ENCODE peak calls at places on chromosomes 2 and 18, in six cellular contexts. One of them, this sample, is unnamed.
A peak's percentile ranks its signal among the peaks of the same experiment; 100 is the strongest.

GRCh38 chr18:48031011-48031480 is 100.6 kb upstream of the SMAD2 start:
- DNase-seq in astrocyte of the spinal cord: peak; percentile 42
- DNase-seq in IMR-90: peak; percentile 34
- DNase-seq in GM13976: peak; percentile 57
- DNase-seq in lower lobe of right lung: peak; percentile 45
- DNase-seq in H9: peak; percentile 72
- DNase-seq in this sample: peak; percentile 57

GRCh38 chr2:99404800-99405669 is 67.8 kb downstream of the EIF5B start:
- DNase-seq in astrocyte of the spinal cord: no peak
- DNase-seq in IMR-90: no peak
- DNase-seq in GM13976: no peak
- DNase-seq in lower lobe of right lung: no peak
- DNase-seq in H9: no peak
- DNase-seq in this sample: no peak

GRCh38 chr2:132496566-132496965 is 80.0 kb downstream of the GPR39 start:
- DNase-seq in astrocyte of the spinal cord: no peak
- DNase-seq in IMR-90: no peak
- DNase-seq in GM13976: no peak
- DNase-seq in lower lobe of right lung: no peak
- DNase-seq in H9: no peak
- DNase-seq in this sample: no peak

GRCh38 chr2:160279813-160280465 is 79.9 kb upstream of the ITGB6 start:
- DNase-seq in astrocyte of the spinal cord: no peak
- DNase-seq in IMR-90: peak; percentile 61
- DNase-seq in GM13976: no peak
- DNase-seq in lower lobe of right lung: no peak
- DNase-seq in H9: no peak
- DNase-seq in this sample: no peak

GRCh38 chr2:38750793-38751042 is 443 bp downstream of the SRSF7 start:
- DNase-seq in astrocyte of the spinal cord: no peak
- DNase-seq in IMR-90: no peak
- DNase-seq in GM13976: peak; percentile 79
- DNase-seq in lower lobe of right lung: peak; percentile 76
- DNase-seq in H9: no peak
- DNase-seq in this sample: peak; percentile 79

GRCh38 chr2:43292851-43293743 is 66.7 kb upstream of the ZFP36L2 start:
- DNase-seq in astrocyte of the spinal cord: no peak
- DNase-seq in IMR-90: no peak
- DNase-seq in GM13976: no peak
- DNase-seq in lower lobe of right lung: no peak
- DNase-seq in H9: no peak
- DNase-seq in this sample: no peak

GRCh38 chr2:234953116-234954031 is 1.6 kb downstream of the SH3BP4 start:
- DNase-seq in astrocyte of the spinal cord: no peak
- DNase-seq in IMR-90: no peak
- DNase-seq in GM13976: no peak
- DNase-seq in lower lobe of right lung: peak; percentile 36
- DNase-seq in H9: no peak
- DNase-seq in this sample: no peak

GRCh38 chr2:137975280-137976271 is 11.3 kb downstream of the HNMT start:
- DNase-seq in astrocyte of the spinal cord: no peak
- DNase-seq in IMR-90: no peak
- DNase-seq in GM13976: no peak
- DNase-seq in lower lobe of right lung: no peak
- DNase-seq in H9: no peak
- DNase-seq in this sample: no peak

GRCh38 chr18:13271512-13271911 is 53.0 kb downstream of the LDLRAD4 start:
- DNase-seq in astrocyte of the spinal cord: no peak
- DNase-seq in IMR-90: no peak
- DNase-seq in GM13976: no peak
- DNase-seq in lower lobe of right lung: no peak
- DNase-seq in H9: no peak
- DNase-seq in this sample: no peak

GRCh38 chr18:24669502-24669901 is 209.1 kb downstream of the HRH4 start:
- DNase-seq in astrocyte of the spinal cord: no peak
- DNase-seq in IMR-90: no peak
- DNase-seq in GM13976: no peak
- DNase-seq in lower lobe of right lung: no peak
- DNase-seq in H9: no peak
- DNase-seq in this sample: no peak

GRCh38 chr2:176423819-176424218 is 154.6 kb downstream of the MTX2 start:
- DNase-seq in astrocyte of the spinal cord: no peak
- DNase-seq in IMR-90: no peak
- DNase-seq in GM13976: no peak
- DNase-seq in lower lobe of right lung: no peak
- DNase-seq in H9: no peak
- DNase-seq in this sample: no peak

GRCh38 chr18:32301976-32302743 is 112.3 kb downstream of the MEP1B start:
- DNase-seq in astrocyte of the spinal cord: peak; percentile 85
- DNase-seq in IMR-90: peak; percentile 94
- DNase-seq in GM13976: peak; percentile 51
- DNase-seq in lower lobe of right lung: no peak
- DNase-seq in H9: no peak
- DNase-seq in this sample: peak; percentile 43

GRCh38 chr2:214378455-214379103 is 32.3 kb upstream of the VWC2L start:
- DNase-seq in astrocyte of the spinal cord: no peak
- DNase-seq in IMR-90: no peak
- DNase-seq in GM13976: no peak
- DNase-seq in lower lobe of right lung: no peak
- DNase-seq in H9: peak; percentile 30
- DNase-seq in this sample: no peak

GRCh38 chr2:188196343-188197008 is 95.2 kb upstream of the GULP1 start:
- DNase-seq in astrocyte of the spinal cord: peak; percentile 28
- DNase-seq in IMR-90: no peak
- DNase-seq in GM13976: no peak
- DNase-seq in lower lobe of right lung: no peak
- DNase-seq in H9: no peak
- DNase-seq in this sample: no peak

DNA sequence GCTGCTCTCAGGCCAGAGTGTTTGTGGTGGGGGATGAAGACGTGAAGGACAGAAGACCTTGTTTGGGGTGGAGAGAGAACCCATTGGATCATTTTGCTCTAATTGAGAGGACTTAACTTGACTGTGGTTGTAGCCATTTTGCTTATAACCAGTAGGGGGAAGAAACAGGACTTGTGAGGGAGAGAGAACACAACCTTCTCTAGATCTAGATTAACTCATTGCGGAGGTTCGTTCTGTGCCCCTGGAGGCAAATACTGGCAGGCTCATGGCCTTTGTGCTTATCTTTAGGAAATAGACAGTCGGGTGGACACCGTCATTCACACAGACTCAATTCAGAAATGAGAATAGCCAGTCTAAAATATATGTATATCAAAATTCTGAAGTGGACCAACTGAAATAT is 147.0 kb upstream of the LHCGR start:
- DNase-seq in astrocyte of the spinal cord: no peak
- DNase-seq in IMR-90: no peak
- DNase-seq in GM13976: no peak
- DNase-seq in lower lobe of right lung: no peak
- DNase-seq in H9: no peak
- DNase-seq in this sample: no peak
- TF ChIP-seq CTCF in astrocyte of the spinal cord: no peak
- TF ChIP-seq CTCF in IMR-90: no peak
- TF ChIP-seq CTCF in GM13976: no peak
- TF ChIP-seq CTCF in lower lobe of right lung: no peak
- TF ChIP-seq CTCF in H9: peak; percentile 6
- TF ChIP-seq CTCF in this sample: no peak

GRCh38 chr2:191365089-191365488 is 119.9 kb downstream of the MYO1B start:
- DNase-seq in astrocyte of the spinal cord: no peak
- DNase-seq in IMR-90: no peak
- DNase-seq in GM13976: no peak
- DNase-seq in lower lobe of right lung: no peak
- DNase-seq in H9: no peak
- DNase-seq in this sample: no peak

GRCh38 chr2:191366199-191366598 is 121.0 kb downstream of the MYO1B start:
- DNase-seq in astrocyte of the spinal cord: peak; percentile 75
- DNase-seq in IMR-90: peak; percentile 89
- DNase-seq in GM13976: no peak
- DNase-seq in lower lobe of right lung: no peak
- DNase-seq in H9: no peak
- DNase-seq in this sample: no peak

GRCh38 chr2:191363267-191363666 is 118.1 kb downstream of the MYO1B start:
- DNase-seq in astrocyte of the spinal cord: no peak
- DNase-seq in IMR-90: no peak
- DNase-seq in GM13976: no peak
- DNase-seq in lower lobe of right lung: no peak
- DNase-seq in H9: no peak
- DNase-seq in this sample: no peak

GRCh38 chr2:191374366-191374765 is 129.2 kb downstream of the MYO1B start:
- DNase-seq in astrocyte of the spinal cord: no peak
- DNase-seq in IMR-90: no peak
- DNase-seq in GM13976: no peak
- DNase-seq in lower lobe of right lung: no peak
- DNase-seq in H9: no peak
- DNase-seq in this sample: no peak

DNA sequence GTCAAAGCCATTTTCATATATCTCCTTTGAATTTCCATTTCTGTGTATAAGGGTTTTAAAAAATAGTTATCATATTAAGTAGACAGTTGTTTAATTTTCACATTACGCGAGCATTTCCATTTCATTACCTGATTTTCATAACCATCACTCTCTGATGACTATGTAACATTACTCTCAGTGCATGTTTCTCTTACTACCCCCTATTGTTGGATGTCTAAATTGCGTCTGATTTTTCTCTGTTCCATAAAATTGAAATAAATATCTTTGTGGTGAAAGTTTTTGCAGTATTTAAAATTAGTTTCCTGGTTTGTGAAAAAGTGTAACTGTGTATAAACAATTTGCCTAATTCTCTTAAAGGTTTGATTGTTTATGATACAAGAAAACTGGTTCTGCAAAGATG is 123.8 kb downstream of the MYO1B start:
- DNase-seq in astrocyte of the spinal cord: no peak
- DNase-seq in IMR-90: no peak
- DNase-seq in GM13976: no peak
- DNase-seq in lower lobe of right lung: no peak
- DNase-seq in H9: no peak
- DNase-seq in this sample: no peak
- TF ChIP-seq CTCF in astrocyte of the spinal cord: peak; percentile 40
- TF ChIP-seq CTCF in IMR-90: peak; percentile 46
- TF ChIP-seq CTCF in GM13976: no peak
- TF ChIP-seq CTCF in lower lobe of right lung: no peak
- TF ChIP-seq CTCF in H9: peak; percentile 41
- TF ChIP-seq CTCF in this sample: no peak

GRCh38 chr2:136871424-136871823 is 106.1 kb downstream of the THSD7B start:
- DNase-seq in astrocyte of the spinal cord: no peak
- DNase-seq in IMR-90: no peak
- DNase-seq in GM13976: no peak
- DNase-seq in lower lobe of right lung: no peak
- DNase-seq in H9: no peak
- DNase-seq in this sample: no peak

GRCh38 chr2:136874258-136874657 is 108.9 kb downstream of the THSD7B start:
- DNase-seq in astrocyte of the spinal cord: no peak
- DNase-seq in IMR-90: no peak
- DNase-seq in GM13976: no peak
- DNase-seq in lower lobe of right lung: no peak
- DNase-seq in H9: peak; percentile 29
- DNase-seq in this sample: peak; percentile 9
- TF ChIP-seq CTCF in astrocyte of the spinal cord: peak; percentile 16
- TF ChIP-seq CTCF in IMR-90: no peak
- TF ChIP-seq CTCF in GM13976: no peak
- TF ChIP-seq CTCF in lower lobe of right lung: peak; percentile 28
- TF ChIP-seq CTCF in H9: peak; percentile 79
- TF ChIP-seq CTCF in this sample: peak; percentile 36

DNA sequence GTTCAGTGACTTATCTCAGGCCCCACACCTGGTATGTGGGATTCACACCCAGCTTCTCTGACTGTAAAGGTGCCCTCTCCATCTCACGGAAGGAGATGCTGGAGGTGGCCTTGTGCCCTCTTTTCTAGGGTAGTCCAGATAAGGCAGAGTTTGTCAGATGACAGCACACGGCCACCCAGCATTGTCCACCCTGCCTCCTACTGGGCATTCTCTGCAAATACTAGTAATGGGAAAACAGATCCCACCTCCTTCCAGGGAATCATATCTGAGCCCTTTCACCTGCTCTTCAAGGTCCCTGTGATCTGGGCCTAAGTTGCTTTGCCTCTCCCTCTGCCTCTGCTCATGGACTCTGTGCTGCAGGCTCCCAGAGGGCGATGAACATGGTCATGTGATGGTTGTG is 214.7 kb downstream of the CLIP4 start:
- DNase-seq in astrocyte of the spinal cord: no peak
- DNase-seq in IMR-90: no peak
- DNase-seq in GM13976: peak; percentile 33
- DNase-seq in lower lobe of right lung: no peak
- DNase-seq in H9: no peak
- DNase-seq in this sample: no peak
- TF ChIP-seq CTCF in astrocyte of the spinal cord: no peak
- TF ChIP-seq CTCF in IMR-90: peak; percentile 11
- TF ChIP-seq CTCF in GM13976: no peak
- TF ChIP-seq CTCF in lower lobe of right lung: peak; percentile 22
- TF ChIP-seq CTCF in H9: peak; percentile 61
- TF ChIP-seq CTCF in this sample: peak; percentile 45